ENCODE peak calls at places on chromosomes 16 and 17, in five cellular contexts. One of them, this sample, is unnamed.
A peak's percentile ranks its signal among the peaks of the same experiment; 100 is the strongest.

GRCh38 chr16:67953641-67954375 is 9.9 kb upstream of the LCAT start:
- DNase-seq in tibial nerve: no peak
- DNase-seq in H9: no peak
- DNase-seq in GM13977: no peak
- DNase-seq in OCI-LY7: no peak
- DNase-seq in this sample: no peak

GRCh38 chr16:83268164-83268563 is 539.6 kb upstream of the HSBP1 start:
- DNase-seq in H9: no peak
- DNase-seq in GM13977: no peak
- DNase-seq in tibial nerve: no peak
- DNase-seq in OCI-LY7: no peak
- DNase-seq in this sample: no peak

GRCh38 chr16:84477661-84478060 is 26.8 kb downstream of the MEAK7 start:
- DNase-seq in GM13977: no peak
- DNase-seq in H9: no peak
- DNase-seq in OCI-LY7: no peak
- DNase-seq in tibial nerve: no peak
- DNase-seq in this sample: no peak

GRCh38 chr17:49016775-49017463 is 19.7 kb downstream of the IGF2BP1 start:
- DNase-seq in tibial nerve: no peak
- DNase-seq in OCI-LY7: no peak
- DNase-seq in GM13977: no peak
- DNase-seq in H9: peak; percentile 29
- DNase-seq in this sample: no peak

GRCh38 chr16:4500283-4500682 is 24.1 kb downstream of the HMOX2 start:
- DNase-seq in H9: no peak
- DNase-seq in GM13977: no peak
- DNase-seq in OCI-LY7: no peak
- DNase-seq in tibial nerve: no peak
- DNase-seq in this sample: no peak

GRCh38 chr17:65455972-65456343 is 105.5 kb downstream of the AXIN2 start:
- DNase-seq in H9: peak; percentile 69
- DNase-seq in tibial nerve: no peak
- DNase-seq in GM13977: no peak
- DNase-seq in OCI-LY7: peak; percentile 8
- DNase-seq in this sample: peak; percentile 4

GRCh38 chr17:148757-149156 is 11.4 kb downstream of the SCGB1C2 start:
- DNase-seq in GM13977: no peak
- DNase-seq in tibial nerve: no peak
- DNase-seq in H9: no peak
- DNase-seq in OCI-LY7: no peak
- DNase-seq in this sample: no peak

GRCh38 chr17:4872786-4873185 is 26.6 kb upstream of the C17orf107 start:
- DNase-seq in tibial nerve: no peak
- DNase-seq in H9: no peak
- DNase-seq in OCI-LY7: no peak
- DNase-seq in GM13977: no peak
- DNase-seq in this sample: no peak

GRCh38 chr16:55082594-55082982 is 151.9 kb downstream of the IRX5 start:
- DNase-seq in tibial nerve: no peak
- DNase-seq in OCI-LY7: no peak
- DNase-seq in H9: no peak
- DNase-seq in GM13977: no peak
- DNase-seq in this sample: no peak

This sample was measured in central memory CD4-positive, alpha-beta T cell.